ENCODE peak calls at places on chromosomes 7 and 10, in nine cellular contexts. P is retina; S is C1 segment of cervical spinal cord; U is H9; T is RKO; Y is naive thymus-derived CD8-positive, alpha-beta T cell; O is renal cortical epithelial cell; R is AG09319; K is GDM1. J is an unnamed sample.

GRCh38 chr7:88759956-88760515 is 536 bp downstream of the ZNF804B start:
- DNase-seq in Y (no peak), O (no peak), S (no peak), T (no peak), K (no peak), R (no peak), U (no peak), P (no peak), J (no peak)

GRCh38 chr7:50307368-50308012 is 3.0 kb downstream of the IKZF1 start:
- DNase-seq in U (no peak), T (no peak), S (no peak), Y (peak; percentile 76), O (no peak), R (no peak), P (no peak), K (no peak), J (no peak)

GRCh38 chr10:78717200-78717599 is 351.6 kb upstream of the ZMIZ1 start:
- DNase-seq in U (no peak), O (no peak), Y (no peak), T (no peak), S (no peak), P (no peak), K (no peak), R (peak; percentile 15), J (peak; percentile 40)

GRCh38 chr7:158959021-158959717 is 102.8 kb downstream of the DYNC2I1 start:
- DNase-seq in S (no peak), U (no peak), K (no peak), T (no peak), Y (no peak), O (no peak), P (no peak), R (no peak), J (no peak)

GRCh38 chr7:155878250-155878649 is 66.0 kb upstream of the SHH start:
- DNase-seq in R (no peak), S (no peak), T (no peak), P (no peak), U (peak; percentile 10), K (no peak), O (no peak), Y (no peak), J (no peak)

GRCh38 chr10:102657984-102658724 is 13.9 kb downstream of the TRIM8 start:
- DNase-seq in Y (no peak), S (no peak), K (no peak), O (no peak), P (no peak), U (no peak), T (no peak), R (no peak), J (peak; percentile 43)

GRCh38 chr10:130713105-130713504 is 576.9 kb downstream of the GLRX3 start:
- DNase-seq in U (no peak), P (no peak), Y (no peak), T (no peak), S (no peak), R (no peak), O (no peak), K (no peak), J (no peak)

GRCh38 chr10:59387951-59388431 is 25.6 kb upstream of the FAM13C start:
- DNase-seq in K (no peak), O (peak; percentile 99), P (peak; percentile 25), U (no peak), S (no peak), T (peak; percentile 43), R (peak; percentile 54), Y (no peak), J (peak; percentile 94)

GRCh38 chr10:77965294-77965693 is 38.7 kb upstream of the DLG5 start:
- DNase-seq in K (no peak), Y (no peak), O (no peak), U (no peak), P (no peak), T (peak; percentile 88), R (peak; percentile 65), S (no peak), J (peak; percentile 10)

GRCh38 chr7:76397409-76398183 is 11.9 kb downstream of the SSC4D start:
- DNase-seq in T (peak; percentile 79), O (peak; percentile 34), K (peak; percentile 55), Y (peak; percentile 76), U (peak; percentile 84), P (peak; percentile 68), R (no peak), S (peak; percentile 22), J (peak; percentile 83)

GRCh38 chr10:1381339-1381738 is 325.2 kb downstream of the WDR37 start:
- DNase-seq in K (no peak), Y (no peak), S (no peak), P (no peak), R (no peak), O (no peak), U (peak; percentile 27), T (no peak), J (no peak)

GRCh38 chr7:157423348-157423747 is 86.5 kb downstream of the DNAJB6 start:
- DNase-seq in R (no peak), K (no peak), P (no peak), Y (no peak), S (no peak), T (no peak), O (no peak), U (no peak), J (no peak)

GRCh38 chr7:114409750-114410149 is 4.9 kb upstream of the FOXP2 start:
- DNase-seq in T (peak; percentile 70), R (no peak), K (no peak), Y (no peak), U (no peak), O (peak; percentile 13), P (no peak), S (no peak), J (peak; percentile 60)

GRCh38 chr10:88792656-88793055 is 9.9 kb upstream of the LIPM start:
- DNase-seq in O (peak; percentile 77), S (no peak), K (no peak), T (no peak), Y (no peak), U (no peak), P (no peak), R (no peak), J (peak; percentile 14)

GRCh38 chr7:133091943-133092464 is 10.1 kb upstream of the CHCHD3 start:
- DNase-seq in Y (no peak), P (no peak), O (no peak), S (no peak), R (no peak), K (no peak), U (no peak), T (no peak), J (no peak)

GRCh38 chr7:69263550-69263949 is 334.7 kb upstream of the AUTS2 start:
- DNase-seq in Y (no peak), T (no peak), U (no peak), S (no peak), P (no peak), O (no peak), K (no peak), R (no peak), J (no peak)

GRCh38 chr7:40808409-40808942 is 673.7 kb downstream of the SUGCT start:
- DNase-seq in O (peak; percentile 97), S (no peak), P (no peak), U (no peak), R (peak; percentile 96), T (no peak), Y (no peak), K (no peak), J (peak; percentile 91)